ENCODE peak calls at places on chromosomes 16 and 17, in five cellular contexts. G, A, Y, B and S are unnamed samples. For H3K36me3, the result is how much of the 10 kb centered on the place peaks cover.

GRCh38 chr17:74606050-74606449 is 14.0 kb upstream of the CD300LD start:
- DNase-seq in G (no peak), A (no peak), Y (no peak), B (no peak), S (no peak)

GRCh38 chr17:549197-550040 is 165.2 kb downstream of the VPS53 start:
- DNase-seq in G (no peak), A (no peak), Y (no peak), B (peak), S (no peak)

GRCh38 chr17:8991514-8992285 is 26.2 kb upstream of the PIK3R5 start:
- DNase-seq in G (no peak), A (peak), Y (peak), B (peak), S (no peak)

GRCh38 chr16:56994311-56994710 is 5.0 kb downstream of the NLRC5 start:
- DNase-seq in G (no peak), A (no peak), Y (no peak), B (no peak), S (no peak)

GRCh38 chr17:13253746-13254410 is 236.1 kb upstream of the ELAC2 start:
- DNase-seq in G (no peak), A (no peak), Y (no peak), B (no peak), S (no peak)

GRCh38 chr16:58459344-58460218 is 40.4 kb upstream of the NDRG4 start:
- DNase-seq in G (no peak), A (no peak), Y (peak), B (peak), S (no peak)

GRCh38 chr16:6684076-6684673 is 648.5 kb upstream of the RBFOX1 start:
- DNase-seq in G (no peak), A (no peak), Y (no peak), B (peak), S (no peak)

GRCh38 chr17:8312251-8312650 is 2.2 kb downstream of the ARHGEF15 start:
- DNase-seq in G (peak), A (no peak), Y (no peak), B (no peak), S (no peak)

GRCh38 chr17:7839890-7840260 is 5.9 kb downstream of the KDM6B start:
- DNase-seq in G (no peak), A (no peak), Y (no peak), B (no peak), S (no peak)

GRCh38 chr16:65065031-65065430 is 56.8 kb downstream of the CDH11 start:
- DNase-seq in G (no peak), A (no peak), Y (no peak), B (no peak), S (no peak)

GRCh38 chr16:70695351-70696070 is 9.7 kb upstream of the MTSS2 start:
- DNase-seq in G (peak), A (peak), Y (no peak), B (no peak), S (no peak)

GRCh38 chr17:44353656-44354331 is 8.7 kb downstream of the GRN start:
- DNase-seq in G (peak), A (no peak), Y (no peak), B (no peak), S (no peak)

GRCh38 chr16:84765606-84766580 is 53.9 kb upstream of the CRISPLD2 start:
- DNase-seq in G (no peak), A (no peak), Y (no peak), B (no peak), S (no peak)

GRCh38 chr16:66322174-66322573 is 44.3 kb upstream of the CDH5 start:
- DNase-seq in G (no peak), A (no peak), Y (no peak), B (no peak), S (no peak)

GRCh38 chr16:3756113-3756512 is 38.8 kb upstream of the TRAP1 start:
- DNase-seq in G (no peak), A (no peak), Y (no peak), B (no peak), S (no peak)

GRCh38 chr16:3716831-3717234 is 491 bp downstream of the TRAP1 start:
- DNase-seq in G (no peak), A (peak), Y (no peak), B (no peak), S (no peak)

GRCh38 chr17:1484586-1485310 is 7.7 kb downstream of the MYO1C start:
- DNase-seq in G (peak), A (peak), Y (peak), B (no peak), S (peak)

GRCh38 chr17:55830699-55831098 is 79.8 kb downstream of the PCTP start:
- DNase-seq in G (no peak), A (no peak), Y (no peak), B (no peak), S (no peak)

GRCh38 chr16:53207810-53208752 is 153.3 kb downstream of the CHD9 start:
- DNase-seq in G (no peak), A (no peak), Y (peak), B (peak), S (peak)

GRCh38 chr17:27506348-27507218 is 50.3 kb downstream of the KSR1 start:
- DNase-seq in G (no peak), A (no peak), Y (no peak), B (no peak), S (peak)

GRCh38 chr17:28552201-28552999 is at the start of gene UNC119:
- DNase-seq in G (peak), A (peak), Y (no peak), B (no peak), S (peak)

GRCh38 chr16:22123759-22124490 is 31.6 kb downstream of the VWA3A start:
- DNase-seq in G (no peak), A (no peak), Y (no peak), B (no peak), S (no peak)

GRCh38 chr17:74631468-74632195 is 8.1 kb upstream of the CD300E start:
- DNase-seq in G (no peak), A (no peak), Y (no peak), B (no peak), S (no peak)

GRCh38 chr17:333626-334396 is 18.8 kb downstream of the RPH3AL start:
- DNase-seq in G (peak), A (peak), Y (no peak), B (no peak), S (no peak)

GRCh38 chr16:14062261-14062660 is 8.9 kb upstream of the MRTFB start:
- DNase-seq in G (no peak), A (no peak), Y (no peak), B (no peak), S (no peak)

GRCh38 chr16:4688674-4689045 is 4.7 kb upstream of the NUDT16L1 start:
- DNase-seq in G (peak), A (no peak), Y (no peak), B (no peak), S (no peak)

GRCh38 chr16:27281285-27281684 is 12.7 kb upstream of the NSMCE1 start:
- DNase-seq in G (no peak), A (no peak), Y (no peak), B (no peak), S (no peak)

GRCh38 chr16:56425439-56425832 is at the start of gene AMFR:
- DNase-seq in G (peak), A (peak), Y (peak), B (no peak), S (peak)

GRCh38 chr17:41919165-41919817 is 540 bp upstream of the ACLY start:
- DNase-seq in G (no peak), A (no peak), Y (peak), B (no peak), S (no peak)

GRCh38 chr17:82097919-82098168 is 192 bp downstream of the FASN start:
- DNase-seq in G (no peak), A (no peak), Y (no peak), B (no peak), S (no peak)
- TF ChIP-seq CTCF in G (no peak), A (no peak), Y (no peak), B (no peak), S (no peak)

GRCh38 chr16:69428652-69429051 is 4.2 kb downstream of the CYB5B start:
- DNase-seq in G (no peak), A (no peak), Y (no peak), B (no peak), S (no peak)

GRCh38 chr16:69434066-69434465 is 9.6 kb downstream of the CYB5B start:
- DNase-seq in G (no peak), A (no peak), Y (no peak), B (no peak), S (no peak)

GRCh38 chr16:69435977-69436729 is 11.7 kb downstream of the CYB5B start:
- DNase-seq in G (peak), A (no peak), Y (no peak), B (no peak), S (no peak)

DNA sequence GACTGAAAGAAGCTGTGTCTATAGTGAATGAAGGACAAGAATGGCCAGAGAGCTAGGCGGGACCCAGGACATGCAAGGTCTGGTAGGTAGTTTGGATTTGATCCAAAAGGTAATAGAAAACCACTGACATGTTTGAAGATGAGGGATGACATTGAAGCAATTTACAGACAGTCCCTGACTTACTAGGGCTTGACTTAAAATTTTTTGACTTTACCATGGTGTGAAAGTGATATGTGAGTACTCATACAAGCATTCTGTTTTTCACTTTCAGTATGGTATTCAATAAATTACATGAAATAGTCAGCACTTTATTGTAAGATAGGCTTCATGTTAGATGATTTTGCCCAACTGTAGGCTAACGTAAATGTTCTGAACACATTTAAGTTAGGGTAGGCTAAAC is 7.7 kb downstream of the CYB5B start:
- DNase-seq in G (no peak), A (no peak), Y (no peak), B (no peak), S (no peak)
- H3K36me3 ChIP-seq in G (half or more), A (half or more), Y (half or more), B (under half), S (under half)

DNA sequence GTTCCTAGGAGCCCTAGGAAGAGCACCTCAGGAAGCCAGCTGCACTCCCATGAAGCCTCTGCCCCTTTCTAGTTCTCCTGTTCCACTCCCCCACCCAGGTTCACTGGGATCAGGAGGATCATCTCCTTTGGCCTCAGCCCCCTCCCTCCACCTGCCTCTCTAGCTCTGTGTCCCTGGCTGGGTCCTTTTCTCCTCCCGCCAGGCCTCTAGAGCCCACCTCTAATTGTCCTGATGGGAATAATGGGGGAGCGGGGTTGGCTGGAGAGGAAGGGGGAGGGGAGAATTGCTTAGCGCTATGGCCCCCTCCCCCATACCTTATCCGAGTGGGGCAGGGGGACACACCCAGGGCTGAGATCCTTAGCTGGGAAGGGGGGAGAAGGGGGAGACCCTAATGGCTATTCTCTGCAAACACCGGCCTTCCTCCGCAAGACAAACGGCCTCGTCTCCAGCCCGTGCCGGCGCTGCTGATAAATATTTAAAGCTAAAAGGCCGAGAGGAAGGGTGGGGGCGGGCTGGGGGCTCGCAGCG is 999 bp downstream of the HOXB7 start:
- DNase-seq in G (no peak), A (no peak), Y (no peak), B (no peak), S (no peak)
- H3K4me3 ChIP-seq in G (peak), A (peak), Y (peak), B (peak), S (peak)

GRCh38 chr17:80738987-80739730 is 194.5 kb downstream of the RPTOR start:
- DNase-seq in G (no peak), A (no peak), Y (no peak), B (no peak), S (no peak)

GRCh38 chr17:80742091-80742490 is 197.5 kb downstream of the RPTOR start:
- DNase-seq in G (no peak), A (no peak), Y (no peak), B (no peak), S (no peak)

GRCh38 chr17:80738020-80738380 is 193.4 kb downstream of the RPTOR start:
- DNase-seq in G (no peak), A (no peak), Y (no peak), B (no peak), S (peak)

GRCh38 chr17:80738406-80738805 is 193.8 kb downstream of the RPTOR start:
- DNase-seq in G (no peak), A (no peak), Y (no peak), B (no peak), S (no peak)

GRCh38 chr17:80737106-80738019 is 192.7 kb downstream of the RPTOR start:
- DNase-seq in G (peak), A (peak), Y (no peak), B (no peak), S (peak)
- TF ChIP-seq CTCF in G (no peak), A (no peak), Y (no peak), B (no peak), S (peak)

DNA sequence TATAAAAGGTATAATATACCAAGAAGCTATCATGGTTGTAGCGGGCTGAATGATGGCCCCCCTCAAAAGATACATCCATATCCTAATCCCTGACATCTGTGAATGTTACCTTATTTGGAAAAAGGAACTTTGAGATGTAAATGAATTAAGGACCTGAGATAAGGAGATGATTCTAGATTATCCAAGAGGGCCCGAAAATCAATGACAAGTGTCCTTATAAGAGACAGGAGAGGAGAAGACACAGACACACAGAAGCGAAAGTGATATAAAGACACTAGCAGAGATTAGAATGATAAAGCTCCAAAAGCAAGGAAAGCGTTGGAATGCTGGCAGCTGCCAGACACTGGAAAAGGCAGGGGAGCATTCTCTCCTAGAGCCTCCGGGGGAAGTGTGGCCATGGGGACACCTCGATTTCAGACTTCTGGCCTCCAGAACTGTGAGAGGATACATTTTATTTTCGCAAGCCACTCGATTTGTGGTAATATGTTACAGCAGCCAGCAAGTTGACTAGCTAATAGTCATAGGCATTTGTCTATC is 12.5 kb upstream of the GP1BA start:
- DNase-seq in G (no peak), A (peak), Y (no peak), B (no peak), S (no peak)
- H3K36me3 ChIP-seq in G (under half), A (under half), Y (under half), B (under half), S (under half)

GRCh38 chr17:16381496-16381820 is 567 bp downstream of the UBB start:
- DNase-seq in G (no peak), A (no peak), Y (no peak), B (no peak), S (no peak)

GRCh38 chr17:16379654-16380053 is 1.2 kb upstream of the UBB start:
- DNase-seq in G (peak), A (no peak), Y (no peak), B (no peak), S (no peak)

GRCh38 chr17:16383216-16383615 is 2.3 kb downstream of the UBB start:
- DNase-seq in G (no peak), A (no peak), Y (no peak), B (no peak), S (no peak)

GRCh38 chr17:16380640-16381495 is at the start of gene UBB:
- DNase-seq in G (peak), A (peak), Y (peak), B (peak), S (peak)

GRCh38 chr17:16384557-16384956 is 3.7 kb downstream of the UBB start:
- DNase-seq in G (no peak), A (no peak), Y (no peak), B (no peak), S (no peak)
- H3K4me3 ChIP-seq in G (no peak), A (no peak), Y (no peak), B (no peak), S (no peak)

DNA sequence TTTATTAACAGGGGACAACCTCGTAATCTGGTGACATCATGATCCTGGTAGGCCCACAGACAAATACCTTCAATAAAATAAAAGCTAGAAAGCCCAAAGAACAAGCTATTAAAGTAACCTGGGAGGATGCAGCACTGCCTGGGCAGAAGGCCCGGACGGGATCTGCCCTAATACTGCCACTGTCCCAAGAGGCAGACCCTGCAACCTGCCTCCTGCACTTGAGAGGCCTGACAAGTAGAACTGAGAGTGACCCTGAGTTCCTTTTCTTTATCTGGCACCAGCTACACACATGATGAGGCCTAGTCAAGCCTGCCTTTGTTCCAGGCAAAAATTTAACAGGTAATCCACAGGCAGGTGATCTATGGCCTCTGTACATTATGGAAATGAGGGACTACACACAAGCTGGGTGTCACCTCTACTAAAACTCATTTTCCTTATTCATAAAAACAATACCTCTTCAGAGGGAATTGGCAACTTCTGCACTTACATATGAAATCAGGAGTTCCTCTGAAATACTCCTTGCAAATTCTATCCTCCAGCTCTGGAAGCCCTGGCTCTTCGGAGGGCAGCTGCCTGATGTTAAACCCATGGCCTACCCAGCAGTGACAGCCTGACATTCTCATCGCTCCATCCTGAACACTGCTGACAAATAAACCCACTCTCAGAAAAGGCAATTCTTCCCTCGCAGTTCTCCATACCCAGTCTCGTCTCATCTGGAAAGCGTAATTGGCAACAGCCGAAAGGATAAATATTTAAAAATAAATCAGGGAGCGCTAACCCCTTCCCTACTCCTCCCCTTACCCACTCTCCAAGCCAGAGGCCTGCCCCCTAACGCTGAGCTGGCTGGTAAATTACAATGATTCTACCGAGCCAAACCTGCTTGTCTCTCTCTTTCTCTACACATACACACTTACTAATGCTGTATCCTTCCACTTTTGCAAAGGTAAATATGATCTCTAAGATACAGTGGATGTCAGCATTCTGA is 2.5 kb upstream of the ZFHX3 start:
- DNase-seq in G (no peak), A (no peak), Y (no peak), B (no peak), S (no peak)
- TF ChIP-seq CTCF in G (no peak), A (no peak), Y (no peak), B (peak), S (no peak)